ENCODE peak calls at places on chromosomes 5 and 9, in nine cellular contexts. K is activated naive CD4-positive, alpha-beta T cell treated with Interleukin-2 at 50 U/mL for 16 hours; L is left cardiac atrium; Q is lower leg skin; C is H7; J is amniotic epithelial cell; U is EL; Z is heart right ventricle; F is spleen. T is an unnamed sample.

GRCh38 chr9:77040340-77040739 is 20.9 kb downstream of the FOXB2 start:
- DNase-seq in K (no peak), Q (no peak), C (no peak), U (no peak), L (no peak), F (no peak), J (no peak), Z (no peak), T (no peak)

GRCh38 chr9:121463026-121463827 is 36.4 kb downstream of the GGTA1 start:
- DNase-seq in Q (no peak), L (peak), J (peak), Z (peak), K (no peak), U (peak), F (peak), C (peak), T (peak)

GRCh38 chr5:142540774-142541466 is 145.0 kb downstream of the FGF1 start:
- DNase-seq in U (peak), F (no peak), J (no peak), Z (peak), Q (peak), L (peak), C (no peak), K (no peak), T (peak)

GRCh38 chr5:161022151-161022550 is 170.1 kb upstream of the ATP10B start:
- DNase-seq in J (no peak), L (no peak), Q (no peak), U (no peak), K (no peak), C (no peak), F (no peak), Z (no peak), T (no peak)

GRCh38 chr5:102796481-102796880 is 41.4 kb downstream of the PAM start:
- DNase-seq in Q (no peak), J (peak), L (no peak), C (no peak), Z (no peak), F (no peak), U (no peak), K (no peak), T (no peak)

GRCh38 chr5:157253547-157253946 is 12.4 kb upstream of the CYFIP2 start:
- DNase-seq in K (no peak), J (peak), Q (no peak), F (no peak), L (no peak), U (peak), Z (no peak), C (peak), T (peak)

GRCh38 chr9:120750421-120750820 is 36.2 kb upstream of the MEGF9 start:
- DNase-seq in Q (no peak), C (no peak), K (no peak), L (no peak), Z (no peak), J (no peak), U (no peak), F (no peak), T (no peak)

GRCh38 chr9:110842169-110842568 is 173.6 kb downstream of the MUSK start:
- DNase-seq in Z (no peak), L (no peak), U (peak), F (no peak), J (peak), Q (no peak), C (peak), K (no peak), T (no peak)

GRCh38 chr9:123316053-123316718 is 39.8 kb upstream of the CRB2 start:
- DNase-seq in F (peak), K (no peak), C (no peak), Z (no peak), J (no peak), U (no peak), L (no peak), Q (no peak), T (no peak)

GRCh38 chr5:154215531-154215930 is 25.0 kb downstream of the GALNT10 start:
- DNase-seq in Q (no peak), J (no peak), C (no peak), F (no peak), K (no peak), L (no peak), Z (no peak), U (no peak), T (no peak)

GRCh38 chr5:127849891-127850290 is 146.7 kb downstream of the CCDC192 start:
- DNase-seq in Q (no peak), Z (no peak), F (no peak), U (no peak), L (no peak), C (no peak), K (no peak), J (no peak), T (no peak)

GRCh38 chr5:135012951-135013391 is 21.1 kb downstream of the PITX1 start:
- DNase-seq in Z (no peak), Q (peak), L (no peak), F (peak), C (no peak), K (no peak), U (no peak), J (no peak), T (no peak)

GRCh38 chr5:56023296-56023695 is 28.5 kb upstream of the IL6ST start:
- DNase-seq in K (no peak), Z (no peak), U (no peak), C (no peak), J (no peak), L (no peak), Q (no peak), F (no peak), T (no peak)

GRCh38 chr9:33988219-33988890 is 60.3 kb downstream of the UBAP2 start:
- DNase-seq in U (no peak), L (no peak), Z (no peak), Q (no peak), K (peak), C (no peak), J (peak), F (no peak), T (peak)

T was measured in fibroblast of villous mesenchyme.